ENCODE peak calls at places on chromosomes 5 and 9, in seven cellular contexts. One of them, this sample, is unnamed.

GRCh38 chr5:38602641-38603040 is 46.2 kb upstream of the LIFR start:
- DNase-seq in CD4-positive, alpha-beta memory T cell: no peak
- DNase-seq in WERI-Rb-1: no peak
- DNase-seq in aorta: no peak
- DNase-seq in ascending aorta: no peak
- DNase-seq in prostate gland: no peak
- DNase-seq in neuronal stem cell: no peak
- DNase-seq in this sample: no peak

GRCh38 chr5:139708877-139709586 is 60.9 kb downstream of the CXXC5 start:
- DNase-seq in WERI-Rb-1: peak
- DNase-seq in neuronal stem cell: peak
- DNase-seq in CD4-positive, alpha-beta memory T cell: no peak
- DNase-seq in aorta: peak
- DNase-seq in ascending aorta: peak
- DNase-seq in prostate gland: no peak
- DNase-seq in this sample: no peak

GRCh38 chr5:170960567-170960966 is 98.7 kb downstream of the RANBP17 start:
- DNase-seq in WERI-Rb-1: no peak
- DNase-seq in neuronal stem cell: no peak
- DNase-seq in prostate gland: no peak
- DNase-seq in aorta: no peak
- DNase-seq in CD4-positive, alpha-beta memory T cell: no peak
- DNase-seq in ascending aorta: no peak
- DNase-seq in this sample: no peak

GRCh38 chr5:57834829-57835554 is 352.4 kb upstream of the ACTBL2 start:
- DNase-seq in prostate gland: peak
- DNase-seq in neuronal stem cell: peak
- DNase-seq in aorta: no peak
- DNase-seq in WERI-Rb-1: peak
- DNase-seq in ascending aorta: no peak
- DNase-seq in CD4-positive, alpha-beta memory T cell: no peak
- DNase-seq in this sample: no peak

GRCh38 chr9:125476645-125477044 is 215.0 kb downstream of the GAPVD1 start:
- DNase-seq in aorta: no peak
- DNase-seq in neuronal stem cell: no peak
- DNase-seq in prostate gland: no peak
- DNase-seq in CD4-positive, alpha-beta memory T cell: no peak
- DNase-seq in ascending aorta: no peak
- DNase-seq in WERI-Rb-1: no peak
- DNase-seq in this sample: no peak

GRCh38 chr9:112744177-112744576 is 6.4 kb upstream of the SNX30 start:
- DNase-seq in neuronal stem cell: no peak
- DNase-seq in WERI-Rb-1: no peak
- DNase-seq in CD4-positive, alpha-beta memory T cell: no peak
- DNase-seq in ascending aorta: no peak
- DNase-seq in aorta: no peak
- DNase-seq in prostate gland: no peak
- DNase-seq in this sample: no peak

GRCh38 chr9:127637322-127637847 is 25.3 kb downstream of the STXBP1 start:
- DNase-seq in neuronal stem cell: no peak
- DNase-seq in prostate gland: peak
- DNase-seq in WERI-Rb-1: no peak
- DNase-seq in CD4-positive, alpha-beta memory T cell: no peak
- DNase-seq in ascending aorta: no peak
- DNase-seq in aorta: no peak
- DNase-seq in this sample: peak

GRCh38 chr9:6781476-6781875 is 23.7 kb downstream of the KDM4C start:
- DNase-seq in WERI-Rb-1: no peak
- DNase-seq in ascending aorta: no peak
- DNase-seq in aorta: no peak
- DNase-seq in neuronal stem cell: no peak
- DNase-seq in prostate gland: no peak
- DNase-seq in CD4-positive, alpha-beta memory T cell: no peak
- DNase-seq in this sample: no peak

GRCh38 chr9:136751244-136751643 is 2.9 kb upstream of the LCN6 start:
- DNase-seq in CD4-positive, alpha-beta memory T cell: no peak
- DNase-seq in ascending aorta: no peak
- DNase-seq in WERI-Rb-1: no peak
- DNase-seq in neuronal stem cell: no peak
- DNase-seq in prostate gland: no peak
- DNase-seq in aorta: no peak
- DNase-seq in this sample: no peak

GRCh38 chr5:64518784-64519183 is 13.0 kb downstream of the RGS7BP start:
- DNase-seq in ascending aorta: no peak
- DNase-seq in prostate gland: no peak
- DNase-seq in CD4-positive, alpha-beta memory T cell: no peak
- DNase-seq in WERI-Rb-1: no peak
- DNase-seq in neuronal stem cell: no peak
- DNase-seq in aorta: no peak
- DNase-seq in this sample: no peak

GRCh38 chr9:126673689-126674364 is 60.1 kb downstream of the LMX1B start:
- DNase-seq in prostate gland: peak
- DNase-seq in aorta: no peak
- DNase-seq in WERI-Rb-1: peak
- DNase-seq in CD4-positive, alpha-beta memory T cell: no peak
- DNase-seq in neuronal stem cell: no peak
- DNase-seq in ascending aorta: no peak
- DNase-seq in this sample: no peak

GRCh38 chr5:172370648-172371248 is 83.6 kb downstream of the SH3PXD2B start:
- DNase-seq in neuronal stem cell: no peak
- DNase-seq in WERI-Rb-1: peak
- DNase-seq in prostate gland: no peak
- DNase-seq in aorta: no peak
- DNase-seq in CD4-positive, alpha-beta memory T cell: peak
- DNase-seq in ascending aorta: no peak
- DNase-seq in this sample: no peak

GRCh38 chr9:19284729-19285128 is 54.2 kb downstream of the DENND4C start:
- DNase-seq in WERI-Rb-1: no peak
- DNase-seq in ascending aorta: no peak
- DNase-seq in aorta: no peak
- DNase-seq in neuronal stem cell: no peak
- DNase-seq in CD4-positive, alpha-beta memory T cell: no peak
- DNase-seq in prostate gland: no peak
- DNase-seq in this sample: no peak

GRCh38 chr5:62327138-62327537 is 21.1 kb downstream of the KIF2A start:
- DNase-seq in WERI-Rb-1: no peak
- DNase-seq in neuronal stem cell: no peak
- DNase-seq in prostate gland: no peak
- DNase-seq in ascending aorta: no peak
- DNase-seq in aorta: no peak
- DNase-seq in CD4-positive, alpha-beta memory T cell: no peak
- DNase-seq in this sample: no peak

GRCh38 chr5:72355706-72356299 is 35.6 kb downstream of the PTCD2 start:
- DNase-seq in prostate gland: no peak
- DNase-seq in ascending aorta: no peak
- DNase-seq in neuronal stem cell: peak
- DNase-seq in WERI-Rb-1: peak
- DNase-seq in aorta: peak
- DNase-seq in CD4-positive, alpha-beta memory T cell: no peak
- DNase-seq in this sample: no peak

GRCh38 chr5:92470770-92471169 is 1087.7 kb upstream of the ARRDC3 start:
- DNase-seq in aorta: no peak
- DNase-seq in ascending aorta: no peak
- DNase-seq in neuronal stem cell: no peak
- DNase-seq in CD4-positive, alpha-beta memory T cell: no peak
- DNase-seq in WERI-Rb-1: no peak
- DNase-seq in prostate gland: no peak
- DNase-seq in this sample: no peak

GRCh38 chr5:92527311-92528078 is 1053.5 kb downstream of the NR2F1-AS1 start:
- DNase-seq in neuronal stem cell: no peak
- DNase-seq in prostate gland: no peak
- DNase-seq in aorta: no peak
- DNase-seq in WERI-Rb-1: no peak
- DNase-seq in CD4-positive, alpha-beta memory T cell: no peak
- DNase-seq in ascending aorta: no peak
- DNase-seq in this sample: no peak

GRCh38 chr5:113652161-113652560 is 138.7 kb downstream of the YTHDC2 start:
- DNase-seq in aorta: no peak
- DNase-seq in ascending aorta: no peak
- DNase-seq in WERI-Rb-1: peak
- DNase-seq in neuronal stem cell: no peak
- DNase-seq in prostate gland: no peak
- DNase-seq in CD4-positive, alpha-beta memory T cell: no peak
- DNase-seq in this sample: no peak

GRCh38 chr5:72556351-72557146 is 49.3 kb upstream of the ZNF366 start:
- DNase-seq in aorta: peak
- DNase-seq in CD4-positive, alpha-beta memory T cell: no peak
- DNase-seq in ascending aorta: no peak
- DNase-seq in WERI-Rb-1: no peak
- DNase-seq in neuronal stem cell: peak
- DNase-seq in prostate gland: peak
- DNase-seq in this sample: no peak

GRCh38 chr5:135053278-135053677 is 19.2 kb upstream of the PITX1 start:
- DNase-seq in ascending aorta: no peak
- DNase-seq in prostate gland: no peak
- DNase-seq in neuronal stem cell: no peak
- DNase-seq in WERI-Rb-1: no peak
- DNase-seq in CD4-positive, alpha-beta memory T cell: no peak
- DNase-seq in aorta: peak
- DNase-seq in this sample: no peak

GRCh38 chr9:137607141-137607857 is 1.8 kb downstream of the ARRDC1 start:
- DNase-seq in WERI-Rb-1: no peak
- DNase-seq in aorta: no peak
- DNase-seq in neuronal stem cell: no peak
- DNase-seq in prostate gland: no peak
- DNase-seq in ascending aorta: no peak
- DNase-seq in CD4-positive, alpha-beta memory T cell: no peak
- DNase-seq in this sample: no peak

GRCh38 chr5:1594336-1595106 is 70.8 kb upstream of the LPCAT1 start:
- DNase-seq in aorta: peak
- DNase-seq in neuronal stem cell: peak
- DNase-seq in CD4-positive, alpha-beta memory T cell: peak
- DNase-seq in prostate gland: peak
- DNase-seq in WERI-Rb-1: peak
- DNase-seq in ascending aorta: no peak
- DNase-seq in this sample: no peak

GRCh38 chr5:43020294-43020711 is 19.8 kb downstream of the ANXA2R start:
- DNase-seq in aorta: no peak
- DNase-seq in ascending aorta: no peak
- DNase-seq in CD4-positive, alpha-beta memory T cell: no peak
- DNase-seq in neuronal stem cell: no peak
- DNase-seq in WERI-Rb-1: no peak
- DNase-seq in prostate gland: no peak
- DNase-seq in this sample: no peak
- H3K27ac ChIP-seq in aorta: no peak
- H3K27ac ChIP-seq in ascending aorta: peak
- H3K27ac ChIP-seq in CD4-positive, alpha-beta memory T cell: peak
- H3K27ac ChIP-seq in neuronal stem cell: no peak
- H3K27ac ChIP-seq in WERI-Rb-1: no peak
- H3K27ac ChIP-seq in prostate gland: peak
- H3K27ac ChIP-seq in this sample: peak

GRCh38 chr5:5164158-5164557 is 24.0 kb downstream of the ADAMTS16 start:
- DNase-seq in WERI-Rb-1: no peak
- DNase-seq in prostate gland: no peak
- DNase-seq in aorta: no peak
- DNase-seq in CD4-positive, alpha-beta memory T cell: no peak
- DNase-seq in ascending aorta: no peak
- DNase-seq in neuronal stem cell: no peak
- DNase-seq in this sample: no peak
- H3K27ac ChIP-seq in WERI-Rb-1: no peak
- H3K27ac ChIP-seq in prostate gland: no peak
- H3K27ac ChIP-seq in aorta: no peak
- H3K27ac ChIP-seq in CD4-positive, alpha-beta memory T cell: no peak
- H3K27ac ChIP-seq in ascending aorta: no peak
- H3K27ac ChIP-seq in neuronal stem cell: no peak
- H3K27ac ChIP-seq in this sample: no peak

DNA sequence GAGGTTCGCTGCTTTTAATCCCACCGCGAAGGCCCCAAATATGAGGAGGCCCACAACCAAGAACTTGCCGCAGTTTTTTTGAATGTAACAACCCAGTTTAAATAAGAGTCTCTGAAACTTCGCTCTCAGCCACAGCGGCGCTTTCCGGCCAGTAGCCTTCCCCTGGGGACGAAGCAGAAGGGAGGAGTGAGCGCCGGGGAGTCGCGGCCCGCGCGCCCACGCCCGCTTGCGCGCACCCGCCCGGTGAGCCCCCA is 10.4 kb downstream of the PTCH1 start:
- DNase-seq in WERI-Rb-1: peak
- DNase-seq in neuronal stem cell: no peak
- DNase-seq in prostate gland: no peak
- DNase-seq in ascending aorta: no peak
- DNase-seq in CD4-positive, alpha-beta memory T cell: peak
- DNase-seq in aorta: peak
- DNase-seq in this sample: no peak
- H3K27ac ChIP-seq in WERI-Rb-1: peak
- H3K27ac ChIP-seq in neuronal stem cell: peak
- H3K27ac ChIP-seq in prostate gland: peak
- H3K27ac ChIP-seq in ascending aorta: peak
- H3K27ac ChIP-seq in CD4-positive, alpha-beta memory T cell: peak
- H3K27ac ChIP-seq in aorta: peak
- H3K27ac ChIP-seq in this sample: peak

GRCh38 chr5:141382469-141383294 is at the start of gene PCDHGA7:
- DNase-seq in WERI-Rb-1: no peak
- DNase-seq in CD4-positive, alpha-beta memory T cell: no peak
- DNase-seq in aorta: no peak
- DNase-seq in neuronal stem cell: no peak
- DNase-seq in ascending aorta: no peak
- DNase-seq in prostate gland: no peak
- DNase-seq in this sample: no peak
- H3K27ac ChIP-seq in WERI-Rb-1: no peak
- H3K27ac ChIP-seq in CD4-positive, alpha-beta memory T cell: no peak
- H3K27ac ChIP-seq in aorta: no peak
- H3K27ac ChIP-seq in neuronal stem cell: no peak
- H3K27ac ChIP-seq in ascending aorta: no peak
- H3K27ac ChIP-seq in prostate gland: no peak
- H3K27ac ChIP-seq in this sample: no peak

This sample was measured in epithelial cell of prostate.